ENCODE peak calls at places on chromosomes 11 and 22, in eight cellular contexts. U, Q, J, K, G, L, N and P are unnamed samples.

GRCh38 chr11:125093502-125093901 is 17.9 kb downstream of the TMEM218 start:
- DNase-seq in K (no peak), Q (no peak), L (no peak), N (no peak), U (no peak), J (no peak), G (no peak), P (no peak)

GRCh38 chr11:11659567-11660341 is 37.9 kb upstream of the GALNT18 start:
- DNase-seq in G (no peak), N (no peak), K (no peak), Q (no peak), J (no peak), L (no peak), U (no peak), P (no peak)

GRCh38 chr11:16833026-16833425 is 94.6 kb downstream of the C11orf58 start:
- DNase-seq in N (no peak), U (no peak), L (no peak), G (no peak), Q (no peak), J (no peak), K (no peak), P (no peak)

GRCh38 chr22:32389685-32390084 is 22.4 kb downstream of the RTCB start:
- DNase-seq in K (no peak), G (no peak), N (no peak), J (no peak), Q (no peak), U (no peak), L (no peak), P (peak; percentile 8)

GRCh38 chr11:13942908-13943505 is 19.5 kb upstream of the SPON1 start:
- DNase-seq in G (peak; percentile 72), Q (no peak), L (no peak), U (no peak), N (no peak), K (no peak), J (no peak), P (peak; percentile 58)

GRCh38 chr11:100624346-100624745 is 62.7 kb upstream of the ARHGAP42 start:
- DNase-seq in Q (no peak), L (no peak), K (no peak), U (no peak), N (no peak), J (no peak), G (no peak), P (no peak)

GRCh38 chr22:20002098-20002497 is 14.5 kb downstream of the ARVCF start:
- DNase-seq in U (no peak), J (no peak), G (no peak), K (peak; percentile 38), Q (no peak), N (no peak), L (no peak), P (peak; percentile 24)

GRCh38 chr11:20155683-20156279 is 4.5 kb downstream of the DBX1 start:
- DNase-seq in J (no peak), G (no peak), K (no peak), U (no peak), L (no peak), N (no peak), Q (no peak), P (no peak)

GRCh38 chr11:105108247-105108646 is 31.3 kb downstream of the CARD18 start:
- DNase-seq in L (no peak), U (no peak), G (no peak), J (peak; percentile 52), Q (no peak), K (no peak), N (no peak), P (no peak)

GRCh38 chr22:46119729-46120419 is 30.5 kb upstream of the PPARA start:
- DNase-seq in N (no peak), K (no peak), Q (no peak), U (no peak), J (peak; percentile 79), L (no peak), G (no peak), P (peak; percentile 73)

GRCh38 chr11:29328961-29329441 is 687.8 kb downstream of the KCNA4 start:
- DNase-seq in J (no peak), L (no peak), U (peak; percentile 43), K (no peak), Q (peak; percentile 23), G (no peak), N (no peak), P (peak; percentile 81)

GRCh38 chr22:44261861-44262595 is 50.7 kb downstream of the SHISAL1 start:
- DNase-seq in N (no peak), J (no peak), K (peak; percentile 52), G (no peak), L (no peak), Q (peak; percentile 23), U (no peak), P (no peak)

GRCh38 chr11:68150029-68150428 is 28.8 kb upstream of the CHKA start:
- DNase-seq in Q (no peak), U (no peak), G (peak; percentile 99), N (no peak), K (no peak), J (peak; percentile 82), L (no peak), P (peak; percentile 48)

GRCh38 chr11:122746050-122746478 is 90.5 kb downstream of the UBASH3B start:
- DNase-seq in U (no peak), K (no peak), J (no peak), N (peak; percentile 20), L (no peak), Q (no peak), G (no peak), P (no peak)

DNA sequence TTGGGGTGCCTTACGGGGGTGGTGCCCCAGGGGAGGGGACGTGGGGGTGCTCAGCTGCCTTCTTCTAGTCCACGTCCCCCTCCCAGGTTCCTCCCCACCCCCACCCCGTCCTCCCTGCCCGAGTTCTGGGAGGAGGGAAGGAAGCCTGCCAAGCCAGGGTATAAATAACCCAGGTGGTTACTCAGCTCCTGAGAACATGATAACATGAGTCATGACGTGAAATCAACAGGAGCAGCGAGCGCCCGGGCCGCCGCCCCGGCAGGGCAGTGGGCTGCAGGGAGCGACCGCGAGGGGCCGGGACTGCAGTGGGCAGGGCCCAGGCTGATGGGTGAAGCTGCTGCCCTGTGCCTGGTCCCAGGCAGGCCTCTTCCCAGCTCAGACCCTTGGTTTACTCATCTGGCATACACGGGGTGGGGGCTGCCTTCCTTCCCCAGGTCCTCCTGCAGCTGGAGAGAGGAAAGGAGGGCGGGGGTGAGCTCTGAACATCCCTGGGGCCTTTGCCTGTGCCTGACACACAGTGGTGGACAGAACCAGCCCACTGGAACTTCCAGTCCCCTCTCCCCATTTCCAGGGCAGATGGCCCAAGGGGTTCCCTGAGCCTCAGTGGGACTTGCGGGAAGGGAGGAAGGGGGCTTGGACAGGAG is 8.8 kb upstream of the PDGFB start:
- DNase-seq in L (no peak), K (no peak), J (peak; percentile 71), N (peak; percentile 38), G (peak; percentile 86), U (peak; percentile 52), Q (no peak), P (peak; percentile 84)
- H3K4me3 ChIP-seq in L (no peak overlapping the region), K (no peak overlapping the region), J (no peak overlapping the region), N (no peak overlapping the region), G (peak overlapping the region; percentile 33), U (no peak overlapping the region), Q (no peak overlapping the region), P (no peak overlapping the region)

DNA sequence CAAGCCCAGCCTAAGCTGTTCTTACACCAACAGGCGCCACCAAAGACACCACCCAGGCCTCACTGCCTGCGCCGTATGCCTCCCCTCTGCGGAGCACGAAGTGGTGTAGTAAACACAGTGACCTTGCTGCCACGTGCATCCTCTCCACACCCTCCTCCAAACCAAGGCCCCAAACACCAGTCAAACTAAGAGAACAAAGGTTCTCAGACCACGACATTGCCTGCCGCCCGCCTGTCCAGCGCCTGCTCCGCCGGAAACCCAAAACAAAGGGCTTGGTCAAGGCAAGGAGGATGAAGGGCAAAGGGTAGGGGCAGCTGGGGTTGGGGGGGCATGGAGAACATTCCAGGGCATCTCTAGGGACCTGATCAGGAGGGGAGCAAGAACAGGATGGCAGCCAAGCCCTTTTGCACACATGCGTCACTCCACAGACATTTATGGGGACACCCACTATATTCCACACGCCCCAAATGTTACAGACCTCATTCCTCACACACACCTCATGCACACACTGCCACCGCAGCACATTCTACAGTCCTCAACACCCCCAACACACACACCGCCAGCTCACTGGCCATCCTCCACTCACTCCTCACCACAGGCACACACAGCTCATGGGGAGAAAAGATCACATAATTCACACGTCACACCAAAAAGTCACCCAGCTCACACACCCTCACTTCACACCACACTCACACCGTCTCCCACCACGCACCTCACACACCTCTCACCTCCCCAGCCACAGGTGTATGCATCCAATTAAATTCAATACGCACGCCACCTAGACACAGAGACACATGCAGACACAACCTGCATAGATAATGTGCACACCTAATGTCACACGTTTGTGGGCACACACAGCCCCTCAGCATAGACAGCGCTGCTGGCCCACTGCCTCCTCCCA is 34.5 kb downstream of the PDE2A start:
- DNase-seq in Q (no peak), U (no peak), G (no peak), L (no peak), K (peak; percentile 86), J (no peak), N (no peak), P (no peak)
- H3K4me3 ChIP-seq in Q (no peak overlapping the region), U (no peak overlapping the region), G (peak overlapping the region; percentile 74), L (peak overlapping the region; percentile 4), K (peak overlapping the region; percentile 61), J (no peak overlapping the region), N (no peak overlapping the region), P (no peak overlapping the region)

DNA sequence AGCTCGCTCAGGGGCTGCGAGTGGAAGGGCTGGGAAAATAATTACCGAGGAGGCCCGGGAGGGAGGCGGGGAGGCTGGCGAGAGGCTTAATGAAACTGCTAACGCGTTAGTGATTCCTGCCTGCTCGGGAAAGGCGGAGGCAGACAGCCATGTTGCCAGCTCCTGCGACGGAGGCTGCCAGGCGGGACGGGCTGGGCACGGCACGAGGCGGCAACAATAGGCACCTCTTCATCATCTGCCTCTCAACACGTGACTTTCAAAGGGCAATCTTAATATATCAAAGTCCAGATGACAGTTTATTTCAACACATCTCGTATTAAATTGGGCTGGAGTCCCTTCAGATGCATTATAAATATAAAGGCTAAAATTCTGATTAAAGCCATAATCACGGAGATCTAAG is 68.0 kb upstream of the TCF20 start:
- DNase-seq in G (no peak), U (no peak), Q (no peak), J (no peak), N (peak; percentile 65), K (no peak), L (no peak), P (no peak)
- H3K4me3 ChIP-seq in G (no peak overlapping the region), U (no peak overlapping the region), Q (no peak overlapping the region), J (no peak overlapping the region), N (no peak overlapping the region), K (no peak overlapping the region), L (no peak overlapping the region), P (no peak overlapping the region)

GRCh38 chr11:2383823-2384722 is 7.0 kb downstream of the CD81 start:
- DNase-seq in K (peak; percentile 89), J (no peak), G (no peak), L (no peak), N (peak; percentile 66), U (no peak), Q (no peak), P (no peak)
- H3K4me3 ChIP-seq in K (peak overlapping the region; percentile 28), J (no peak overlapping the region), G (no peak overlapping the region), L (no peak overlapping the region), N (no peak overlapping the region), U (no peak overlapping the region), Q (no peak overlapping the region), P (no peak overlapping the region)